ENCODE peak calls at places on chromosomes 6 and 20, in nine cellular contexts. X is ovary, H is spleen, E is A549, Y is stomach, L is H54, M is tibial nerve, G is esophagus squamous epithelium, R is adrenal gland. C is an unnamed sample.

GRCh38 chr6:16929814-16930213 is 168.6 kb upstream of the ATXN1 start:
- DNase-seq in Y (no peak), X (no peak), E (no peak), L (no peak), M (no peak), R (no peak), H (no peak), G (no peak), C (no peak)

GRCh38 chr6:55713411-55713810 is 134.4 kb upstream of the HMGCLL1 start:
- DNase-seq in X (no peak), G (no peak), R (no peak), M (no peak), L (no peak), Y (no peak), H (no peak), E (peak), C (no peak)

GRCh38 chr20:6402026-6402425 is 279.2 kb upstream of the FERMT1 start:
- DNase-seq in E (no peak), L (no peak), X (no peak), M (no peak), R (no peak), H (no peak), G (no peak), Y (no peak), C (no peak)

GRCh38 chr6:159973951-159974350 is 5.1 kb downstream of the IGF2R start:
- DNase-seq in R (no peak), Y (no peak), E (peak), X (no peak), H (no peak), L (no peak), M (no peak), G (no peak), C (no peak)

GRCh38 chr6:25086500-25087091 is 150.8 kb upstream of the RIPOR2 start:
- DNase-seq in E (no peak), Y (no peak), H (no peak), R (no peak), L (no peak), M (no peak), G (no peak), X (no peak), C (no peak)

GRCh38 chr6:139540276-139540675 is 165.8 kb upstream of the CITED2 start:
- DNase-seq in M (peak), R (peak), G (no peak), Y (peak), L (no peak), E (no peak), X (no peak), H (peak), C (no peak)

GRCh38 chr6:35152067-35152707 is 11.0 kb upstream of the TCP11 start:
- DNase-seq in H (no peak), G (no peak), R (no peak), L (no peak), M (no peak), E (peak), X (no peak), Y (no peak), C (no peak)

GRCh38 chr20:63009044-63009961 is 2.5 kb upstream of the BHLHE23 start:
- DNase-seq in Y (peak), R (peak), G (no peak), X (peak), H (peak), E (peak), L (peak), M (peak), C (peak)

GRCh38 chr6:9140861-9141534 is 705.7 kb upstream of the SLC35B3 start:
- DNase-seq in M (no peak), G (no peak), R (peak), Y (no peak), L (no peak), X (no peak), E (no peak), H (no peak), C (no peak)

GRCh38 chr20:54208492-54209044 is 681 bp downstream of the PFDN4 start:
- DNase-seq in E (peak), M (no peak), Y (no peak), G (no peak), R (no peak), L (peak), X (no peak), H (no peak), C (no peak)

GRCh38 chr20:38426006-38426405 is 9.1 kb downstream of the SNHG17 start:
- DNase-seq in G (no peak), E (peak), R (peak), L (peak), Y (no peak), H (no peak), X (no peak), M (no peak), C (no peak)

GRCh38 chr20:62006482-62006881 is 59.2 kb downstream of the TAF4 start:
- DNase-seq in L (no peak), E (no peak), R (no peak), G (no peak), M (no peak), Y (no peak), X (no peak), H (no peak), C (no peak)

GRCh38 chr6:76706086-76706485 is 633.6 kb upstream of the IMPG1 start:
- DNase-seq in R (no peak), E (no peak), L (no peak), Y (no peak), G (no peak), X (no peak), M (no peak), H (no peak), C (no peak)

GRCh38 chr6:68238097-68238597 is 396.9 kb upstream of the ADGRB3 start:
- DNase-seq in R (no peak), Y (no peak), M (no peak), L (no peak), X (no peak), E (no peak), G (no peak), H (no peak), C (no peak)

GRCh38 chr20:63957690-63958441 is 1.6 kb upstream of the UCKL1 start:
- DNase-seq in X (no peak), H (peak), M (no peak), L (no peak), G (no peak), R (no peak), Y (peak), E (peak), C (peak)

GRCh38 chr6:16352258-16352635 is 113.9 kb downstream of the GMPR start:
- DNase-seq in H (no peak), R (no peak), G (no peak), E (no peak), M (no peak), Y (no peak), L (no peak), X (no peak), C (no peak)

GRCh38 chr20:63071541-63072181 is 64.9 kb upstream of the BHLHE23 start:
- DNase-seq in R (no peak), M (no peak), G (no peak), Y (no peak), L (peak), H (peak), X (peak), E (peak), C (peak)

GRCh38 chr6:42281570-42281969 is 63.9 kb upstream of the MRPS10 start:
- DNase-seq in M (no peak), G (no peak), H (no peak), E (no peak), X (no peak), R (no peak), L (no peak), Y (no peak), C (no peak)

GRCh38 chr20:854601-855000 is 21.1 kb downstream of the FAM110A start:
- DNase-seq in E (no peak), R (no peak), L (no peak), M (no peak), H (no peak), Y (no peak), X (no peak), G (no peak), C (no peak)

GRCh38 chr20:45833883-45834796 is 541 bp downstream of the SNX21 start:
- DNase-seq in X (peak), Y (peak), G (no peak), L (peak), E (peak), H (peak), M (peak), R (peak), C (peak)

GRCh38 chr6:152089992-152090391 is 282.5 kb downstream of the ESR1 start:
- DNase-seq in R (peak), L (no peak), G (no peak), Y (no peak), E (peak), M (peak), X (no peak), H (no peak), C (peak)

GRCh38 chr6:90429713-90430112 is 133.1 kb upstream of the BACH2 start:
- DNase-seq in E (peak), M (no peak), L (no peak), X (no peak), Y (no peak), R (no peak), H (no peak), G (no peak), C (no peak)

GRCh38 chr6:130191376-130191702 is 31.4 kb downstream of the SAMD3 start:
- DNase-seq in M (no peak), R (no peak), X (no peak), Y (no peak), L (no peak), H (no peak), E (no peak), G (no peak), C (no peak)

GRCh38 chr6:85476532-85476931 is 26.6 kb downstream of the NT5E start:
- DNase-seq in R (no peak), H (no peak), Y (no peak), L (no peak), X (no peak), G (no peak), E (no peak), M (no peak), C (no peak)

GRCh38 chr6:131980338-131980790 is 29.2 kb upstream of the CCN2 start:
- DNase-seq in L (no peak), Y (no peak), R (no peak), X (no peak), G (no peak), M (no peak), E (no peak), H (no peak), C (no peak)

GRCh38 chr6:95693108-95693507 is 115.8 kb downstream of the MANEA start:
- DNase-seq in X (no peak), L (no peak), H (no peak), M (no peak), G (no peak), E (no peak), Y (no peak), R (no peak), C (no peak)

GRCh38 chr20:33433465-33433864 is 10.1 kb downstream of the SNTA1 start:
- DNase-seq in G (no peak), Y (peak), H (no peak), R (peak), X (no peak), M (no peak), E (no peak), L (no peak), C (peak)

GRCh38 chr20:16589623-16590022 is 16.4 kb upstream of the KIF16B start:
- DNase-seq in Y (no peak), R (no peak), H (no peak), M (no peak), X (no peak), E (no peak), G (no peak), L (no peak), C (no peak)

GRCh38 chr6:16533721-16534136 is 227.5 kb downstream of the ATXN1 start:
- DNase-seq in H (no peak), R (no peak), X (no peak), M (no peak), Y (no peak), G (no peak), L (no peak), E (peak), C (no peak)

DNA sequence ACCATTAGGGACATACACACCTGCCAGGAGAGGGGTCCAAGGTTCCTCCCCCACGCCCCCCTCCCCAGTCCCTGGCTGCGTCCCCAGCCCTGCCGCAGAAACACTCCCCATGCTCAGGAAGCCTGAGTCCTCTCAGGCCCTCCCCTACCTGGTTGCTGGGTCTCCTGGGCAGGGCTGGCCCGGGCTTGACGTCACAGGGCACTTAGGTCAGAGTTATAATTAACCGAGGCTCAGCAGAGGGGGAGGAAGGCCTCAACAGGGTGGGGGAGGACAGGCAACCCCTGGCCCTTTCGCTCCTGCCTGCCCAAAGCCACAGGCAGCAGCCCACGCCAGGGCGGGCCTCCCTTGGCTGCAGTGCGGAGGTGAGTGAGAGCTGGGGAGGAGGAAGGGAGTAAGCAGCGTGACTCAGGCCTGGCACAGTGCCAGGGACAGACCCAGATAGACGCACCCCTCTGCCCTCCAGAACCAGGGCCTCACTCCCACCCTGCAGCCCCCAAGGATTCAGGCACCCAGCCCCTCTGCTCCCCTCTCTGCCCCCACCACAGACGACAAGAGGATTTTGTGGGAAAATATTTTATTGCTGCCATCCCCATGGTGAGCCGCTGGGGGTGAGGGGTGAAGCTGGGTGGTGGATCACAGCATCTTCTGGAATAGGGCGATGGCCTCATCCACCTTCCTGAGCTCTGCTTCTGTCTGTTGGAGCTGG is at the start of gene VWA7:
- DNase-seq in M (no peak), L (peak), G (no peak), H (peak), E (peak), X (peak), R (peak), Y (peak), C (peak)
- TF ChIP-seq POLR2A in M (no peak), L (no peak), G (no peak), H (no peak), E (no peak), X (no peak), R (no peak), Y (no peak), C (no peak)

DNA sequence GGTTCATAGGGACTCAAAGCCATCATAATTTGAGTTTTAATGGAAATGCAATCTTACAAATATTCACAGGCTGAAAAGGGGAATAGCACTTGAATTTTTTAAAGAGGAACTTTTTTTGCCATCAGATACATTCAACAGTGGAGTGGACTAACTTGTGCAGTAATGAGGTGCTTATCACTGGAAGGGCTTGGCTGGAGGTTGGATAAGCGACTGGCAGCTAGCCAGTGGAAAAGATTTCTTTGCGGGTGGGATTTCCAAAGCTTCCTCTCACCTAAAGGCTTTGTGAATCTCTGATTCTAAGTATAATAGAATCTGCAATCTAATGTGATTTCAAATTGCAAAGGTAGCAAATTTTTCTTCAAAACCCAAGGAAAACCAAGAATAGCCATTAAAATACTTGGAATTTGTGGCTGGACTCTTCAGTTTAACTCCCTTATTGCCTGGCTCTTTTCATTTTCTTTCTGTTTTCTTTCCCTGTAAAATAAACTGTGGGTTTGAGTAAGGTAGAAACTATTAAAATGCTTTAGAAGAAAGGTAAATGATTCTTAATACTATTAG is 460.4 kb upstream of the MARCKS start:
- DNase-seq in M (no peak), X (no peak), H (no peak), R (no peak), E (no peak), G (no peak), Y (peak), L (no peak), C (no peak)
- TF ChIP-seq POLR2A in M (no peak), X (no peak), H (no peak), R (no peak), E (no peak), G (no peak), Y (no peak), L (no peak), C (no peak)

GRCh38 chr6:13256614-13257013 is 71.7 kb downstream of the TBC1D7 start:
- DNase-seq in X (no peak), E (no peak), R (peak), M (peak), L (no peak), H (no peak), G (no peak), Y (no peak), C (no peak)
- TF ChIP-seq POLR2A in X (no peak), E (no peak), R (no peak), M (no peak), L (no peak), H (no peak), G (no peak), Y (no peak), C (no peak)

DNA sequence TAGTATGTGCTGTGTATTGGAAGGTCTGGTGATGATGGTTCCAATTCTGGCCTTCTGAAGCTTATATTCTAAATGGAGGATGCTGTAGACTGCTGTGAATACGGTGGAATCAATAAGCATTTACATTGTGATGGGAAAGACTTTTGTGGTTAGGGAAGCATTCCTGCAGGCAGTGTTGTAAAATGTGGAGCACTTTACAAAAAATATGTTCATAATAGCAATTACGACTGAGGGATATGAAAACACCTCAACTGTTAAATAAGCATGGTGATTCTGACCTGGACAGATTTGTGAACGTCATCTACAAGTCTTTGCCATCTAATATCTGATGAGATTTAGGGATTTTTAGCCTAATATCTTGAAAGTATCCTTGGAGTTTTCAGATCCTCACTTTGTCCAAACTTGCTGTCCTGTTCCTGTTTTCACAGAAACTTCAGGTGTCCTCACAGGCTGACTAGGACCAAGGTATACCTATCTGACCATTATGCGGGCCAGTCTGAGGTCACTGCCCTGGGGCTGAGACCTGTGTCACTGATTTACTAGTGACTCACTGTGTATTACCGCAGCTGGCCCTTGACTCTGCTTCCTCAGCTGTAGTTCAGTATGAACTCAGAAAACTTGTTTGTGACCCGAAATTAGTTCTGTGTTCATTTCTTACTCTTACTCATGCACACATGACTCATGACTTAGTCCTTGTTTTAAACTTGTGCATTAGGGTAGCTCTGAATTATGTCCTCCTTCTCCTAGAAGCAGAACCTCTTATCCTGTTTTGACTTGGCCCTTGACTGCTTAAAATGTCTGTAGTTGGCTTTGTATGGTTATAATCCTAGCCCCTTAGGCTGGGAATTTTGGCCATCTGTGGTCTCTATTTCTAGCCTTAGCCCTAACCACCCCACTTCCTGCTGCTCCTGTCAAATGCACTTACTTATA is 343.0 kb downstream of the CDKAL1 start:
- DNase-seq in M (peak), G (peak), E (peak), R (peak), X (no peak), H (no peak), L (peak), Y (peak), C (no peak)
- TF ChIP-seq POLR2A in M (no peak), G (no peak), E (no peak), R (no peak), X (no peak), H (no peak), L (no peak), Y (no peak), C (no peak)

GRCh38 chr6:147204060-147204785 is at the start of gene STXBP5:
- DNase-seq in G (no peak), E (peak), H (peak), M (peak), X (peak), R (peak), L (no peak), Y (peak), C (peak)
- TF ChIP-seq POLR2A in G (no peak), E (no peak), H (no peak), M (no peak), X (no peak), R (no peak), L (no peak), Y (no peak), C (no peak)

GRCh38 chr6:7124631-7125030 is 16.9 kb downstream of the RREB1 start:
- DNase-seq in H (no peak), G (no peak), R (no peak), M (no peak), E (no peak), L (no peak), X (no peak), Y (no peak), C (no peak)
- TF ChIP-seq POLR2A in H (no peak), G (no peak), R (no peak), M (no peak), E (no peak), L (no peak), X (no peak), Y (no peak), C (no peak)

DNA sequence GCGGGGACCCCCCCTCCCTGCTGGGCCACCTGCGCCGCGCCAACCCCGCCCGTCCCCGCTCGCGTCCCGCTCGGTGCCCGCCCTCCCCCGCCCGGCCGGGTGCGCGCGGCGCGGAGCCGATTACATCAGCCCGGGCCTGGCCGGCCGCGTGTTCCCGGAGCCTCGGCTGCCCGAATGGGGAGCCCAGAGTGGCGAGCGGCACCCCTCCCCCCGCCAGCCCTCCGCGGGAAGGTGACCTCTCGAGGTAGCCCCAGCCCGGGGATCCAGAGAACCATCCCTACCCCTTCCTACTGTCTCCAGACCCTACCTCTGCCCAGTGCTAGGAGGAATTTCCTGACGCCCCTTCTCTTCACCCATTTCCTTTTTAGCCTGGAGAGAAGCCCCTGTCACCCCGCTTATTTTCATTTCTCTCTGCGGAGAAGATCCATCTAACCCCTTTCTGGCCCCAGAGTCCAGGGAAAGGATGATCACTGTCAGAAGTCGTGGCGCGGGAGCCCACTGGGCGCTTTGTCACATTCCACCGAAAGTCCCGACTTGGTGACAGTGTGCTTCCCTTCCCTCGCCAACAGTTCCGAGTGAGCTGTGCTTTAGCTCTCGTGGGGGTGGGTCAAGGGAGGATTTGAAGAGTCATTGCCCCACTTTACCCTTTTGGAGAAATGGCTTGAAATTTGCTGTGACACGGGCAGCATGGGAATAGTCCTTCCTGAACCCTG is 2.0 kb downstream of the VEGFA start:
- DNase-seq in X (peak), E (peak), G (no peak), Y (peak), H (peak), L (peak), R (peak), M (peak), C (peak)
- TF ChIP-seq POLR2A in X (no peak), E (no peak), G (no peak), Y (no peak), H (no peak), L (no peak), R (no peak), M (no peak), C (peak)

C was measured in heart left ventricle.